ENCODE peak calls at places on chromosomes 13 and 19, in four cellular contexts. G is cerebellar cortex, I is small intestine, Z is epithelial cell of esophagus. V is an unnamed sample.

GRCh38 chr19:46469541-46470185 is 1.7 kb downstream of the PNMA8A start:
- DNase-seq in G (no peak), I (no peak), Z (no peak), V (no peak)

GRCh38 chr13:98565726-98566577 is 11.0 kb downstream of the STK24 start:
- DNase-seq in G (peak; percentile 43), I (peak; percentile 71), Z (no peak), V (no peak)

GRCh38 chr19:47157455-47158321 is 27.1 kb downstream of the SAE1 start:
- DNase-seq in G (peak; percentile 29), I (peak; percentile 60), Z (peak; percentile 43), V (peak; percentile 85)

GRCh38 chr13:110443633-110444225 is 117.8 kb downstream of the RAB20 start:
- DNase-seq in G (no peak), I (no peak), Z (no peak), V (no peak)

GRCh38 chr13:19093437-19093836 is 88.2 kb downstream of the TUBA3C start:
- DNase-seq in G (no peak), I (no peak), Z (no peak), V (no peak)

GRCh38 chr13:95155093-95155492 is 146.2 kb downstream of the ABCC4 start:
- DNase-seq in G (no peak), I (no peak), Z (peak; percentile 36), V (no peak)

GRCh38 chr19:38898788-38899446 is 501 bp downstream of the SIRT2 start:
- DNase-seq in G (peak; percentile 12), I (peak; percentile 35), Z (peak; percentile 19), V (peak; percentile 7)

GRCh38 chr19:38024991-38025716 is 118.1 kb downstream of the SIPA1L3 start:
- DNase-seq in G (peak; percentile 83), I (no peak), Z (no peak), V (no peak)

GRCh38 chr13:91946498-91947070 is 548.2 kb downstream of the GPC5 start:
- DNase-seq in G (peak; percentile 28), I (no peak), Z (peak; percentile 30), V (peak; percentile 43)

GRCh38 chr19:9913237-9914000 is 22.9 kb downstream of the OLFM2 start:
- DNase-seq in G (no peak), I (no peak), Z (no peak), V (no peak)

GRCh38 chr19:58009666-58010301 is 7.2 kb upstream of the ZNF606 start:
- DNase-seq in G (peak; percentile 89), I (peak; percentile 51), Z (peak; percentile 89), V (peak; percentile 54)

V was measured in renal cortical epithelial cell.